ENCODE peak calls at places on chromosomes 3 and 15, in nine cellular contexts. B, V, Q, S, T, W, D, E and Y are unnamed samples.

GRCh38 chr3:122784436-122784835 is 9.2 kb downstream of the HSPBAP1 start:
- DNase-seq in E (peak; percentile 72), T (no peak), B (no peak), W (no peak), Q (no peak), D (no peak), S (no peak), V (no peak), Y (no peak)

GRCh38 chr15:91408476-91409076 is 308.5 kb downstream of the SV2B start:
- DNase-seq in E (peak; percentile 60), T (no peak), B (no peak), S (no peak), D (no peak), V (no peak), W (peak; percentile 32), Q (no peak), Y (no peak)

GRCh38 chr15:80203361-80203885 is 48.6 kb downstream of the CTXND1 start:
- DNase-seq in B (no peak), D (no peak), T (no peak), Q (no peak), W (no peak), V (no peak), E (no peak), S (no peak), Y (no peak)

GRCh38 chr3:36175113-36175812 is 205.0 kb upstream of the STAC start:
- DNase-seq in T (peak; percentile 35), E (no peak), S (no peak), B (no peak), V (no peak), Q (no peak), D (no peak), W (no peak), Y (no peak)

GRCh38 chr3:18264331-18264730 is 160.8 kb downstream of the SATB1 start:
- DNase-seq in E (no peak), W (no peak), Q (no peak), T (no peak), S (no peak), B (no peak), V (no peak), D (no peak), Y (no peak)

GRCh38 chr3:49357466-49358216 is 512 bp downstream of the GPX1 start:
- DNase-seq in T (peak; percentile 53), V (peak; percentile 82), W (peak; percentile 41), S (peak; percentile 29), D (peak; percentile 56), B (peak; percentile 47), E (peak; percentile 91), Q (peak; percentile 36), Y (no peak)

GRCh38 chr15:58292761-58293175 is 139.0 kb upstream of the LIPC start:
- DNase-seq in Q (no peak), B (no peak), S (no peak), E (peak; percentile 41), V (no peak), W (no peak), D (no peak), T (no peak), Y (no peak)

GRCh38 chr3:40843208-40843624 is 318.5 kb downstream of the ZNF621 start:
- DNase-seq in T (no peak), B (no peak), D (no peak), S (no peak), V (no peak), Q (no peak), E (no peak), W (no peak), Y (no peak)

GRCh38 chr3:179973931-179974361 is 62.8 kb downstream of the PEX5L start:
- DNase-seq in W (no peak), E (no peak), S (no peak), V (no peak), D (no peak), T (no peak), B (no peak), Q (no peak), Y (no peak)

GRCh38 chr3:46479696-46480095 is 15.0 kb upstream of the LTF start:
- DNase-seq in B (no peak), W (no peak), Q (no peak), S (no peak), D (no peak), V (no peak), T (no peak), E (peak; percentile 30), Y (peak; percentile 7)

GRCh38 chr3:124601189-124601588 is 129.1 kb upstream of the UMPS start:
- DNase-seq in V (no peak), Q (no peak), W (no peak), B (no peak), D (no peak), E (peak; percentile 23), T (no peak), S (no peak), Y (no peak)

GRCh38 chr15:99427668-99428361 is 138.0 kb upstream of the MEF2A start:
- DNase-seq in E (no peak), Q (no peak), V (no peak), B (no peak), S (no peak), D (no peak), W (no peak), T (peak; percentile 26), Y (peak; percentile 58)

DNA sequence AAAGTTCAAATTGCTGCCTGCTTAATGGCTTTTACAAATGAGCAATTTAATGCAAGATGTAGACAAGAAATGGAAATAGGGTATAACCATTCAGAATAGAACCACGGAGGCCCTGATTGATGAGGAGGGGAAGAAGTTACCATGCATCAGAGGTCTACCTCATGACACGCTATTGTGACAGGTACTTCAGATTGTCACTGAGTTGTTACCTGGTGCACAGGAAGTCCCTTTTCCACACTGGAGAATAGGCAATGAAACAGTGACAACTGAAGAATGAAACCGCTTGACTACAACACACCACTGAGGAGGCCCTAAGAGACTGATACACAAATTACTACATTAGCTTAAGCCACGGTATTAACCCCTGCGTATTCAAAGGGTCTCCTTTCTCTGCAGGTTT is 251.2 kb downstream of the RYR3 start:
- DNase-seq in T (no peak), B (no peak), E (no peak), Q (no peak), D (no peak), S (no peak), V (no peak), W (no peak), Y (no peak)
- H3K36me3 ChIP-seq in T (no peaks in the 10 kb centered on the region), B (no peaks in the 10 kb centered on the region), E (no peaks in the 10 kb centered on the region), Q (no peaks in the 10 kb centered on the region), D (no peaks in the 10 kb centered on the region), S (no peaks in the 10 kb centered on the region), V (no peaks in the 10 kb centered on the region), W (no peaks in the 10 kb centered on the region), Y (no peaks in the 10 kb centered on the region)

GRCh38 chr15:96360581-96361308 is 30.2 kb downstream of the NR2F2 start:
- DNase-seq in E (no peak), S (no peak), W (no peak), T (no peak), Q (no peak), V (peak; percentile 8), B (no peak), D (no peak), Y (no peak)

GRCh38 chr15:96362001-96362758 is 31.7 kb downstream of the NR2F2 start:
- DNase-seq in B (no peak), W (no peak), V (no peak), Q (no peak), D (no peak), E (no peak), S (no peak), T (no peak), Y (no peak)

GRCh38 chr15:96362759-96363678 is 32.5 kb downstream of the NR2F2 start:
- DNase-seq in Q (no peak), B (no peak), D (no peak), S (no peak), V (no peak), W (no peak), T (no peak), E (no peak), Y (no peak)

GRCh38 chr15:96359772-96360498 is 29.4 kb downstream of the NR2F2 start:
- DNase-seq in T (no peak), V (peak; percentile 60), D (peak; percentile 42), Q (no peak), B (peak; percentile 61), S (no peak), E (peak; percentile 51), W (no peak), Y (no peak)

GRCh38 chr15:96361309-96362000 is 31.0 kb downstream of the NR2F2 start:
- DNase-seq in V (no peak), E (no peak), W (no peak), T (no peak), D (no peak), S (no peak), Q (no peak), B (no peak), Y (no peak)
- H3K4me3 ChIP-seq in V (no peak overlapping the region), E (peak overlapping the region; percentile 60), W (no peak overlapping the region), T (no peak overlapping the region), D (no peak overlapping the region), S (no peak overlapping the region), Q (no peak overlapping the region), B (peak overlapping the region; percentile 56), Y (peak overlapping the region; percentile 62)

GRCh38 chr15:66655511-66655910 is 46.5 kb upstream of the SMAD6 start:
- DNase-seq in D (no peak), Q (no peak), E (no peak), W (no peak), V (no peak), B (no peak), S (no peak), T (no peak), Y (no peak)

GRCh38 chr15:66657062-66658020 is 44.7 kb upstream of the SMAD6 start:
- DNase-seq in D (no peak), W (no peak), B (no peak), V (no peak), T (no peak), Q (no peak), E (no peak), S (no peak), Y (no peak)

GRCh38 chr15:66654718-66655375 is 47.2 kb upstream of the SMAD6 start:
- DNase-seq in T (no peak), S (no peak), B (peak; percentile 36), V (no peak), D (peak; percentile 56), Q (no peak), W (no peak), E (peak; percentile 16), Y (no peak)

GRCh38 chr15:66658057-66658456 is 44.0 kb upstream of the SMAD6 start:
- DNase-seq in B (no peak), D (no peak), E (no peak), S (no peak), T (no peak), Q (no peak), W (no peak), V (no peak), Y (no peak)

DNA sequence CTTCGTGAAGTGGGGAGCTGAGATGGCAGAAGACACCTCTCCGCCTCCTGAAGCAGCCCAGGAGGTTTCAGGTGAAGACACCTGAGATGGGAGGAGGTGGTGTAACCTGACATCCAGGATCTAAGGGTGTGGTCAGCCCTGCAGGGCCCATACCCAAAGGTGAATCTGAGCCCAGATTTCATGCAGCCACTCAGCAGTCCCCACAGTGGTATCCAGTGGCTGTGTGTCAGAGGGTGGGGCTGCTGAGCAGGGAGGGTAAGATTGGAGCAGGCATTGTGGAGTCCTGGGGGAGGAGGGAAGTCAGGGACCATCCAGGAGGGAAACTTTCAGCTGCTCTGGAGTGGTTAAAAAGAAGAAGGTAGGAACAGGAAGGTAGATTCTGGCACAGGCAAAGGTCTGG is 46.0 kb upstream of the SMAD6 start:
- DNase-seq in W (no peak), S (no peak), V (no peak), E (no peak), Q (no peak), D (no peak), B (no peak), T (no peak), Y (no peak)
- H3K27ac ChIP-seq in W (no peak overlapping the region), S (no peak overlapping the region), V (no peak overlapping the region), E (no peak overlapping the region), Q (peak overlapping the region; percentile 47), D (peak overlapping the region; percentile 62), B (no peak overlapping the region), T (peak overlapping the region; percentile 26), Y (no peak overlapping the region)

GRCh38 chr15:25335279-25335678 is 103.5 kb downstream of the UBE3A start:
- DNase-seq in S (no peak), D (no peak), V (no peak), Q (no peak), B (no peak), W (no peak), T (no peak), E (no peak), Y (no peak)
- H3K36me3 ChIP-seq in S (no peaks in the 10 kb centered on the region), D (peaks cover 68% of the 10 kb centered on the region), V (no peaks in the 10 kb centered on the region), Q (peaks cover 18% of the 10 kb centered on the region), B (no peaks in the 10 kb centered on the region), W (no peaks in the 10 kb centered on the region), T (peaks cover 58% of the 10 kb centered on the region), E (no peaks in the 10 kb centered on the region), Y (peaks cover 22% of the 10 kb centered on the region)